ENCODE peak calls at places on chromosome 5, in five cellular contexts. One of them, this sample, is unnamed.

GRCh38 chr5:15501057-15501791 is 1.2 kb downstream of the FBXL7 start:
- DNase-seq in left ventricle myocardium inferior: peak; percentile 52
- DNase-seq in pancreas: no peak
- DNase-seq in body of pancreas: no peak
- DNase-seq in transverse colon: peak; percentile 18
- DNase-seq in this sample: no peak

GRCh38 chr5:14547660-14548059 is 33.9 kb upstream of the OTULINL start:
- DNase-seq in body of pancreas: no peak
- DNase-seq in left ventricle myocardium inferior: no peak
- DNase-seq in pancreas: no peak
- DNase-seq in transverse colon: no peak
- DNase-seq in this sample: no peak

GRCh38 chr5:50922942-50923767 is 256.7 kb downstream of the PARP8 start:
- DNase-seq in body of pancreas: no peak
- DNase-seq in transverse colon: no peak
- DNase-seq in left ventricle myocardium inferior: peak; percentile 27
- DNase-seq in pancreas: no peak
- DNase-seq in this sample: no peak

GRCh38 chr5:127042593-127042992 is 12.2 kb upstream of the MARCHF3 start:
- DNase-seq in left ventricle myocardium inferior: no peak
- DNase-seq in pancreas: no peak
- DNase-seq in body of pancreas: no peak
- DNase-seq in transverse colon: no peak
- DNase-seq in this sample: no peak

GRCh38 chr5:136087961-136088871 is 44.4 kb upstream of the SMAD5 start:
- DNase-seq in transverse colon: peak; percentile 82
- DNase-seq in pancreas: peak; percentile 69
- DNase-seq in body of pancreas: peak; percentile 85
- DNase-seq in left ventricle myocardium inferior: peak; percentile 86
- DNase-seq in this sample: no peak

GRCh38 chr5:93674138-93674537 is 67.3 kb downstream of the POU5F2 start:
- DNase-seq in pancreas: no peak
- DNase-seq in body of pancreas: peak; percentile 10
- DNase-seq in left ventricle myocardium inferior: no peak
- DNase-seq in transverse colon: no peak
- DNase-seq in this sample: no peak

GRCh38 chr5:142235050-142235797 is 89.6 kb downstream of the SPRY4 start:
- DNase-seq in transverse colon: no peak
- DNase-seq in body of pancreas: no peak
- DNase-seq in left ventricle myocardium inferior: no peak
- DNase-seq in pancreas: no peak
- DNase-seq in this sample: no peak

GRCh38 chr5:94113-94892 is 2.3 kb downstream of the PLEKHG4B start:
- DNase-seq in pancreas: no peak
- DNase-seq in left ventricle myocardium inferior: no peak
- DNase-seq in transverse colon: no peak
- DNase-seq in body of pancreas: no peak
- DNase-seq in this sample: no peak

GRCh38 chr5:59193616-59194319 is 610.9 kb downstream of the RAB3C start:
- DNase-seq in pancreas: no peak
- DNase-seq in left ventricle myocardium inferior: no peak
- DNase-seq in transverse colon: no peak
- DNase-seq in body of pancreas: no peak
- DNase-seq in this sample: no peak

GRCh38 chr5:95861858-95862561 is 39.5 kb upstream of the GLRX start:
- DNase-seq in body of pancreas: no peak
- DNase-seq in left ventricle myocardium inferior: no peak
- DNase-seq in pancreas: no peak
- DNase-seq in transverse colon: no peak
- DNase-seq in this sample: no peak

GRCh38 chr5:79562351-79563246 is 48.7 kb upstream of the HOMER1 start:
- DNase-seq in body of pancreas: no peak
- DNase-seq in transverse colon: no peak
- DNase-seq in left ventricle myocardium inferior: no peak
- DNase-seq in pancreas: no peak
- DNase-seq in this sample: no peak

GRCh38 chr5:14706615-14707021 is 42.1 kb downstream of the OTULIN start:
- DNase-seq in left ventricle myocardium inferior: no peak
- DNase-seq in transverse colon: no peak
- DNase-seq in body of pancreas: no peak
- DNase-seq in pancreas: no peak
- DNase-seq in this sample: peak; percentile 83

GRCh38 chr5:141821430-141821925 is 56.7 kb downstream of the PCDH1 start:
- DNase-seq in left ventricle myocardium inferior: no peak
- DNase-seq in pancreas: no peak
- DNase-seq in transverse colon: no peak
- DNase-seq in body of pancreas: no peak
- DNase-seq in this sample: no peak

GRCh38 chr5:172721455-172722308 is 49.3 kb downstream of the DUSP1 start:
- DNase-seq in transverse colon: no peak
- DNase-seq in body of pancreas: no peak
- DNase-seq in left ventricle myocardium inferior: no peak
- DNase-seq in pancreas: peak; percentile 40
- DNase-seq in this sample: no peak

GRCh38 chr5:16784088-16784487 is 152.0 kb downstream of the MYO10 start:
- DNase-seq in pancreas: no peak
- DNase-seq in transverse colon: no peak
- DNase-seq in body of pancreas: no peak
- DNase-seq in left ventricle myocardium inferior: no peak
- DNase-seq in this sample: no peak

GRCh38 chr5:150619359-150620230 is 20.9 kb upstream of the SYNPO start:
- DNase-seq in pancreas: no peak
- DNase-seq in left ventricle myocardium inferior: peak; percentile 81
- DNase-seq in body of pancreas: peak; percentile 57
- DNase-seq in transverse colon: no peak
- DNase-seq in this sample: no peak

GRCh38 chr5:54859321-54859720 is 126.1 kb downstream of the ESM1 start:
- DNase-seq in pancreas: no peak
- DNase-seq in body of pancreas: no peak
- DNase-seq in left ventricle myocardium inferior: no peak
- DNase-seq in transverse colon: no peak
- DNase-seq in this sample: no peak

GRCh38 chr5:71681282-71681681 is 37.8 kb upstream of the CARTPT start:
- DNase-seq in pancreas: no peak
- DNase-seq in left ventricle myocardium inferior: no peak
- DNase-seq in transverse colon: no peak
- DNase-seq in body of pancreas: no peak
- DNase-seq in this sample: no peak

GRCh38 chr5:102539598-102539997 is 40.8 kb upstream of the SLCO6A1 start:
- DNase-seq in left ventricle myocardium inferior: no peak
- DNase-seq in pancreas: no peak
- DNase-seq in body of pancreas: no peak
- DNase-seq in transverse colon: no peak
- DNase-seq in this sample: no peak

GRCh38 chr5:58670620-58671019 is 87.7 kb downstream of the RAB3C start:
- DNase-seq in pancreas: no peak
- DNase-seq in left ventricle myocardium inferior: no peak
- DNase-seq in transverse colon: no peak
- DNase-seq in body of pancreas: no peak
- DNase-seq in this sample: no peak

GRCh38 chr5:122723606-122724352 is 51.1 kb upstream of the SNX2 start:
- DNase-seq in pancreas: no peak
- DNase-seq in left ventricle myocardium inferior: no peak
- DNase-seq in body of pancreas: no peak
- DNase-seq in transverse colon: no peak
- DNase-seq in this sample: no peak

GRCh38 chr5:62475072-62475471 is 62.5 kb downstream of the IPO11 start:
- DNase-seq in left ventricle myocardium inferior: no peak
- DNase-seq in transverse colon: no peak
- DNase-seq in pancreas: no peak
- DNase-seq in body of pancreas: no peak
- DNase-seq in this sample: no peak

GRCh38 chr5:103402861-103403260 is 144.3 kb downstream of the MACIR start:
- DNase-seq in transverse colon: no peak
- DNase-seq in left ventricle myocardium inferior: no peak
- DNase-seq in body of pancreas: peak; percentile 50
- DNase-seq in pancreas: no peak
- DNase-seq in this sample: no peak

GRCh38 chr5:179344301-179345178 is 721 bp downstream of the ADAMTS2 start:
- DNase-seq in body of pancreas: no peak
- DNase-seq in transverse colon: no peak
- DNase-seq in left ventricle myocardium inferior: no peak
- DNase-seq in pancreas: no peak
- DNase-seq in this sample: no peak

GRCh38 chr5:150510460-150511263 is 2.7 kb downstream of the NDST1 start:
- DNase-seq in body of pancreas: peak; percentile 86
- DNase-seq in left ventricle myocardium inferior: no peak
- DNase-seq in pancreas: no peak
- DNase-seq in transverse colon: peak; percentile 78
- DNase-seq in this sample: no peak

GRCh38 chr5:154997746-154998145 is 15.8 kb upstream of the KIF4B start:
- DNase-seq in left ventricle myocardium inferior: no peak
- DNase-seq in body of pancreas: no peak
- DNase-seq in transverse colon: no peak
- DNase-seq in pancreas: no peak
- DNase-seq in this sample: no peak

GRCh38 chr5:136749016-136749415 is 383.7 kb upstream of the TRPC7 start:
- DNase-seq in pancreas: no peak
- DNase-seq in left ventricle myocardium inferior: no peak
- DNase-seq in body of pancreas: no peak
- DNase-seq in transverse colon: no peak
- DNase-seq in this sample: no peak

GRCh38 chr5:139787568-139788293 is 7.9 kb upstream of the PSD2 start:
- DNase-seq in pancreas: peak; percentile 98
- DNase-seq in body of pancreas: peak; percentile 91
- DNase-seq in transverse colon: peak; percentile 89
- DNase-seq in left ventricle myocardium inferior: peak; percentile 90
- DNase-seq in this sample: peak; percentile 75

GRCh38 chr5:58497956-58498942 is 7.0 kb downstream of the GAPT start:
- DNase-seq in body of pancreas: peak; percentile 67
- DNase-seq in pancreas: no peak
- DNase-seq in left ventricle myocardium inferior: no peak
- DNase-seq in transverse colon: peak; percentile 29
- DNase-seq in this sample: no peak

GRCh38 chr5:174423538-174423937 is 300.8 kb upstream of the MSX2 start:
- DNase-seq in body of pancreas: no peak
- DNase-seq in left ventricle myocardium inferior: no peak
- DNase-seq in transverse colon: no peak
- DNase-seq in pancreas: no peak
- DNase-seq in this sample: no peak

GRCh38 chr5:174419523-174420132 is 304.8 kb upstream of the MSX2 start:
- DNase-seq in transverse colon: peak; percentile 87
- DNase-seq in body of pancreas: peak; percentile 92
- DNase-seq in left ventricle myocardium inferior: peak; percentile 87
- DNase-seq in pancreas: peak; percentile 97
- DNase-seq in this sample: peak; percentile 74

GRCh38 chr5:174420651-174421407 is 303.6 kb upstream of the MSX2 start:
- DNase-seq in left ventricle myocardium inferior: no peak
- DNase-seq in pancreas: no peak
- DNase-seq in transverse colon: no peak
- DNase-seq in body of pancreas: no peak
- DNase-seq in this sample: no peak

GRCh38 chr5:174421408-174421805 is 303.0 kb upstream of the MSX2 start:
- DNase-seq in left ventricle myocardium inferior: no peak
- DNase-seq in pancreas: no peak
- DNase-seq in transverse colon: no peak
- DNase-seq in body of pancreas: no peak
- DNase-seq in this sample: no peak

GRCh38 chr5:174418809-174419522 is 305.4 kb upstream of the MSX2 start:
- DNase-seq in left ventricle myocardium inferior: no peak
- DNase-seq in transverse colon: peak; percentile 11
- DNase-seq in body of pancreas: peak; percentile 5
- DNase-seq in pancreas: no peak
- DNase-seq in this sample: no peak
- H3K4me3 ChIP-seq in left ventricle myocardium inferior: peak overlapping the region; percentile 31
- H3K4me3 ChIP-seq in transverse colon: no peak overlapping the region
- H3K4me3 ChIP-seq in body of pancreas: no peak overlapping the region
- H3K4me3 ChIP-seq in pancreas: no peak overlapping the region
- H3K4me3 ChIP-seq in this sample: no peak overlapping the region

DNA sequence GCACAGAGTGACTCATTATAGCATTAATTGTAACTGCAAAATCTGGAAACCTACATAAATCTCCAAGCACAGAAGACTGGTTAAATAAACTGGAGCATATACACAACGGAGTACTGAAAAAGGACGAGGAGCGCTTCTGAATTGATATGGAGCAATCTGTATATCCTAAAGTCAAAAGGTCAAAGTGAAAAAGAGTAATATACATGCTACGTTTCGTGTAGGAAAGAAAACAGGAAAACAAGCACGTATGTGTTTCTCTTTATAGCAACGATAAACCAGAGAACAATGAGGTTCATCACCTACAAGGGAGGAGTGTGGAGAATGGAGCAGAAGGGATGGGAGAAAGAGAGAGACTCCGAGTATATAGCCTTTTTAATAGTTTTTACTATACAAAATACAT is 8.0 kb downstream of the ZFP62 start:
- DNase-seq in left ventricle myocardium inferior: no peak
- DNase-seq in pancreas: no peak
- DNase-seq in body of pancreas: no peak
- DNase-seq in transverse colon: no peak
- DNase-seq in this sample: no peak
- H3K9me3 ChIP-seq in left ventricle myocardium inferior: peaks cover 11% of the 10 kb centered on the region
- H3K9me3 ChIP-seq in pancreas: no peaks in the 10 kb centered on the region
- H3K9me3 ChIP-seq in body of pancreas: no peaks in the 10 kb centered on the region
- H3K9me3 ChIP-seq in transverse colon: peaks cover 11% of the 10 kb centered on the region
- H3K9me3 ChIP-seq in this sample: peaks cover 4% of the 10 kb centered on the region

GRCh38 chr5:113378081-113378480 is 56.7 kb downstream of the TSSK1B start:
- DNase-seq in body of pancreas: no peak
- DNase-seq in pancreas: no peak
- DNase-seq in left ventricle myocardium inferior: no peak
- DNase-seq in transverse colon: no peak
- DNase-seq in this sample: no peak

GRCh38 chr5:113381015-113381326 is 53.8 kb downstream of the TSSK1B start:
- DNase-seq in left ventricle myocardium inferior: no peak
- DNase-seq in transverse colon: no peak
- DNase-seq in body of pancreas: no peak
- DNase-seq in pancreas: no peak
- DNase-seq in this sample: no peak

GRCh38 chr5:113380299-113381014 is 54.3 kb downstream of the TSSK1B start:
- DNase-seq in body of pancreas: no peak
- DNase-seq in pancreas: no peak
- DNase-seq in left ventricle myocardium inferior: no peak
- DNase-seq in transverse colon: no peak
- DNase-seq in this sample: no peak

GRCh38 chr5:113378486-113378885 is 56.3 kb downstream of the TSSK1B start:
- DNase-seq in body of pancreas: no peak
- DNase-seq in pancreas: no peak
- DNase-seq in transverse colon: no peak
- DNase-seq in left ventricle myocardium inferior: no peak
- DNase-seq in this sample: no peak

GRCh38 chr5:113378960-113379541 is 55.7 kb downstream of the TSSK1B start:
- DNase-seq in body of pancreas: peak; percentile 65
- DNase-seq in pancreas: no peak
- DNase-seq in left ventricle myocardium inferior: peak; percentile 22
- DNase-seq in transverse colon: peak; percentile 63
- DNase-seq in this sample: peak; percentile 38
- H3K4me3 ChIP-seq in body of pancreas: no peak overlapping the region
- H3K4me3 ChIP-seq in pancreas: no peak overlapping the region
- H3K4me3 ChIP-seq in left ventricle myocardium inferior: no peak overlapping the region
- H3K4me3 ChIP-seq in transverse colon: no peak overlapping the region
- H3K4me3 ChIP-seq in this sample: no peak overlapping the region

GRCh38 chr5:164772122-164772521 is 1266.7 kb downstream of the MAT2B start:
- DNase-seq in pancreas: no peak
- DNase-seq in body of pancreas: no peak
- DNase-seq in transverse colon: no peak
- DNase-seq in left ventricle myocardium inferior: no peak
- DNase-seq in this sample: no peak
- H3K9me3 ChIP-seq in pancreas: no peaks in the 10 kb centered on the region
- H3K9me3 ChIP-seq in body of pancreas: no peaks in the 10 kb centered on the region
- H3K9me3 ChIP-seq in transverse colon: no peaks in the 10 kb centered on the region
- H3K9me3 ChIP-seq in left ventricle myocardium inferior: peaks cover 5% of the 10 kb centered on the region
- H3K9me3 ChIP-seq in this sample: no peaks in the 10 kb centered on the region

This sample was measured in naive thymus-derived CD4-positive, alpha-beta T cell.